ENCODE peak calls at places on chromosomes 1 and 21, in six cellular contexts. E is H1, U is HCT116, M is K562, V is HepG2, S is GM12878. R is an unnamed sample.

GRCh38 chr1:18505666-18506065 is 24.9 kb downstream of the KLHDC7A start:
- DNase-seq in E (no peak), U (no peak), M (no peak), V (no peak), S (no peak), R (no peak)

GRCh38 chr1:214902636-214903320 is 179.8 kb upstream of the KCNK2 start:
- DNase-seq in E (no peak), U (peak), M (no peak), V (no peak), S (no peak), R (no peak)

GRCh38 chr1:56968878-56969495 is 3.2 kb upstream of the C8B start:
- DNase-seq in E (no peak), U (no peak), M (no peak), V (no peak), S (no peak), R (no peak)

GRCh38 chr1:228368801-228369607 is 37.6 kb downstream of the TRIM11 start:
- DNase-seq in E (no peak), U (no peak), M (peak), V (no peak), S (no peak), R (no peak)

GRCh38 chr1:15424146-15424667 is 14.0 kb upstream of the CTRC start:
- DNase-seq in E (no peak), U (no peak), M (peak), V (no peak), S (no peak), R (no peak)

GRCh38 chr1:77687519-77687906 is 5.1 kb upstream of the ZZZ3 start:
- DNase-seq in E (peak), U (peak), M (no peak), V (peak), S (no peak), R (peak)

GRCh38 chr1:53366901-53367502 is 39.1 kb upstream of the LRP8 start:
- DNase-seq in E (no peak), U (no peak), M (no peak), V (no peak), S (no peak), R (no peak)

GRCh38 chr1:235923466-235924008 is 56.8 kb upstream of the LYST start:
- DNase-seq in E (no peak), U (no peak), M (no peak), V (no peak), S (no peak), R (no peak)

GRCh38 chr1:23798662-23799142 is 1.9 kb downstream of the GALE start:
- DNase-seq in E (no peak), U (no peak), M (peak), V (no peak), S (no peak), R (no peak)

GRCh38 chr1:168498159-168498609 is 45.6 kb downstream of the XCL2 start:
- DNase-seq in E (no peak), U (no peak), M (no peak), V (no peak), S (no peak), R (no peak)

GRCh38 chr1:40824591-40825429 is 37.4 kb downstream of the CITED4 start:
- DNase-seq in E (no peak), U (no peak), M (no peak), V (peak), S (no peak), R (peak)

GRCh38 chr1:119353851-119354250 is 14.7 kb upstream of the HAO2 start:
- DNase-seq in E (no peak), U (no peak), M (no peak), V (no peak), S (no peak), R (no peak)

GRCh38 chr1:183023601-183024351 is 556 bp downstream of the LAMC1 start:
- DNase-seq in E (no peak), U (peak), M (peak), V (peak), S (no peak), R (peak)

GRCh38 chr1:64956733-64957441 is 9.5 kb downstream of the JAK1 start:
- DNase-seq in E (no peak), U (no peak), M (peak), V (no peak), S (peak), R (no peak)

GRCh38 chr1:63112155-63112914 is 210.0 kb upstream of the FOXD3 start:
- DNase-seq in E (peak), U (no peak), M (no peak), V (no peak), S (no peak), R (peak)

GRCh38 chr1:59666106-59666505 is 148.6 kb upstream of the HOOK1 start:
- DNase-seq in E (no peak), U (no peak), M (no peak), V (no peak), S (no peak), R (no peak)

GRCh38 chr1:59667020-59667419 is 147.7 kb upstream of the HOOK1 start:
- DNase-seq in E (no peak), U (no peak), M (no peak), V (peak), S (no peak), R (no peak)

GRCh38 chr1:59669752-59670312 is 144.9 kb upstream of the HOOK1 start:
- DNase-seq in E (peak), U (no peak), M (no peak), V (peak), S (no peak), R (peak)

GRCh38 chr1:59664167-59664566 is 150.6 kb upstream of the HOOK1 start:
- DNase-seq in E (no peak), U (no peak), M (no peak), V (no peak), S (no peak), R (no peak)
- TF ChIP-seq ZNF274 in E (no peak), U (no peak), M (no peak), V (no peak), S (no peak), R (no peak)

DNA sequence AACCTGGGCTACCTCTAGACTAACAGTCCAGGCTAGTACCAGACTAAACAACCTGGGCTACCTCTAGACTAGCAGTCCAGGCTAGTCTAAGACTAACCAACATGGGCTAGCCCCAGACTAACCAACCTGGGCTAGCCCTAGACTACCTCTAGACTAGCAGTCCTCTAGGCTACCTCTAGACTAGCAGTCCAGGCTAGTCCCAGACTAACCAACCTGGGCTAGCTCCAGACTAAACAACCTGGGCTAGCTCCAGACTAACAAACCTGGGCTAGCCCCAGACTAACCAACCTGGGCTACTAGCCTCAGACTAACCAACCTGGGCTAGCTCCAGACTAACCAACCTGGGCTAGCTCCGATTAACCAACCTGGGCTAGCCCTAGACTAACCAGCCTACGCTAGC is 2.0 kb downstream of the TFF2 start:
- DNase-seq in E (no peak), U (no peak), M (no peak), V (no peak), S (no peak), R (no peak)
- TF ChIP-seq ZNF274 in E (no peak), U (no peak), M (no peak), V (no peak), S (no peak), R (no peak)

GRCh38 chr1:118300808-118301207 is 115.8 kb upstream of the SPAG17 start:
- DNase-seq in E (peak), U (no peak), M (no peak), V (no peak), S (no peak), R (no peak)

GRCh38 chr1:118302145-118302544 is 117.1 kb upstream of the SPAG17 start:
- DNase-seq in E (no peak), U (no peak), M (no peak), V (no peak), S (no peak), R (no peak)

GRCh38 chr1:118303534-118303933 is 118.5 kb upstream of the SPAG17 start:
- DNase-seq in E (no peak), U (no peak), M (no peak), V (no peak), S (no peak), R (no peak)

DNA sequence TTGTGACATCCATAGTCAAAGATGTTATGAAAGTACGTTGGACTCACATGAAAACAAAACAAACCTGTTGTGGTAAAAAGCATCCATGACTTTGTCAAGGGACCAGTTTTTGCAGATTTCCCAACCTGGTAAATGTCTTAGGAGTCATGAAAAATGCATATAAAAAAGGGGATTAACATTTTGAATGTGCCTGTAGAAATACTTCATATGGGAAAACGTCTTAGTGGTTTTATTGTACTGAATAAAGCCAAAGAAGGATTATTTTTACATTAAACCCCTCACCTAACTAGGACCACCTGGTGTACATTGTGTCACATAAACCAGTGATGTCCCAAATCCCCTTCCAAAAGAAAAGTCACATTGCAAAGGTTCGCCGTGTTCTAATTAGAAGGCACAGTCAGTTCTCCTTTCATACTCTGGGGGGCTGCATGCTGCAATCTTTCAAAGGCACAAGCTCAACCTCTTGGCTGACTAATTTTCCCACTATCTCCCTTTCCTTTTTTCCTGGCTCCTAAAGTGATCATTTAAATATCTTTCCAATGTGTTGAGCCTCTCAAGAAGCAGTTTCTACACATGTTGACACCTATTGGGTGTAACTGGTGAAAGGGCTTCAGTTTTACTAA is 119.8 kb upstream of the SPAG17 start:
- DNase-seq in E (no peak), U (no peak), M (no peak), V (no peak), S (no peak), R (no peak)
- TF ChIP-seq ZNF274 in E (no peak), U (no peak), M (no peak), V (no peak), S (no peak), R (no peak)

GRCh38 chr21:38663282-38663681 is 142.4 kb upstream of the ETS2 start:
- DNase-seq in E (no peak), U (no peak), M (no peak), V (no peak), S (no peak), R (no peak)

GRCh38 chr21:38659936-38660332 is 145.8 kb upstream of the ETS2 start:
- DNase-seq in E (no peak), U (no peak), M (no peak), V (no peak), S (no peak), R (no peak)

GRCh38 chr21:38661296-38662223 is 144.2 kb upstream of the ETS2 start:
- DNase-seq in E (no peak), U (no peak), M (no peak), V (no peak), S (no peak), R (no peak)

GRCh38 chr21:38662224-38662568 is 143.5 kb upstream of the ETS2 start:
- DNase-seq in E (no peak), U (no peak), M (no peak), V (no peak), S (no peak), R (no peak)

DNA sequence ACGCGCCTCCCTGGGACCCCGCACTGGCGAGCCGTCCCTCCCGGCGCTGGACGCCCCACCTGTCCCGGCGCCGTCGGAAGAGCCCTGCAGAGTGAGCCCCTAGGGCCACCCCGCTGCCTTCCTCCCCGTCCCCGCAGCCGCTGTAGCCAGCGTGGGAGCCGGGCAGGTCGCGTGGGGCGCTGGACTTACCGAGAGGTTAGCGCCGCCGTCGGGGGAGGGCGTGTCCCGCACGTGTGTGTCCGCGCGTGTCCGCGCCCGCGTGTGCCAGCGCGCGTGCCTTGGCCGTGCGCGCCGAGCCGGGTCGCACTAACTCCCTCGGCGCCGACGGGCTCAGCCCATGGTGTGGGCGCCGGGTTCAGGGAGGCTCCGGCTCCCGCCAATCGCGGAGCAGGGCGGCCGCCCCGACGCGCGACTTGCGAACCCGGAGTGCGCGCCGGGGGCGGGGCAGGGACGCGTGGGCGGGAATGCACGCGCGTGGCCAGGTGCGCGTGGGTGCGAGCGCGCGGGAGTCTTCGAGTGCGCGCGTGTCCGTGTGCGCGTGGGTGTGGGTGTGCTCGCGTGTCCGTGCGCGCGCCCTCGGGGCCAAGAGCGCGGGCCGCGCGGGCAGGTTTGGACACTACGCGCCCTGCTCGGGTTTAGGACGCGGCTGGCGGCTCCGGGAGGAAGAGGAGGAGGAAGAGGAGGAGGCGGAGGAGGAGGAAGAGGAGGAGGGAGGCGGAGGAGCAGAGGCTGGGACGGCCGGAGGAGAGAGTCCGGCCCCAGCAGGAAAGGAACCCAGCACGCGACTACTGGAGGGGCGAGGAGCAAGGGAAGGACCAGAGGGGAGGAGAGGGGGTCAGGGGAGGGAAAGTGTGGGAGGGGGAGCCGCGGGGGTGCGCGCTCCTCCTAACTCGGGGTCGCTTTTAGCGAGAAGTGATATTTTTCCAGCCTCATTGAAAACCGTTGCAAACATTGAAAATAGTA is 145.1 kb upstream of the ETS2 start:
- DNase-seq in E (no peak), U (no peak), M (no peak), V (no peak), S (no peak), R (no peak)
- TF ChIP-seq ZNF274 in E (no peak), U (no peak), M (no peak), V (no peak), S (no peak), R (no peak)

DNA sequence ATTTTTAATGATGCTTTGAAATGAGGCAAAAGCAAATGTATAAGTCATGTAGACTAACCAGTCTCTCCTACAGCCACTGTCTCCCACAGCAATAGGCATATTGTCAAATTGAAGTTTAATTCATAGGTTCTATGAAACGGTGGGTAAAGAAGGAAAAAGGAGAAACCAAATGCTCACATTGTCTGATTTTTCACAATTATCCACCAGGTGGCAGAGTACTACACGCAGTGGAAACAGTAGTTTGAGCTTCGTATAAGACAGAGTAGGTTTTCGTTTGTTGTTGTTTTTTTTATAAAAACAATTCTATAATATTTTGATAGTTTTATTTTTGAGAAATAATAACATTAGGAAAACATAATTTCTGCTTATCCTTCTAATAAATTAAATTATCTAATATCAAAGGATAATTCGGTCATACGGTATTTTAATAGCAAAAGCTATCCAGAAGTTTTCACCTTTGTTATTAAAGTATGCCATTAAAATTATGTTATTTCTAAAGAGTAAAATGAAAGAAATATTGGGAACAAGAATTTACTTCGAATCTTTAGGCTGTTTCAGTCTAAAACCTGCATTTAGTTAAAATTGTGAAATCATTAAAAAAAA is 39.1 kb downstream of the TYW3 start:
- DNase-seq in E (no peak), U (peak), M (peak), V (peak), S (peak), R (peak)
- TF ChIP-seq ZNF274 in E (no peak), U (no peak), M (no peak), V (no peak), S (no peak), R (no peak)

GRCh38 chr1:20792177-20792576 is 5.1 kb upstream of the HP1BP3 start:
- DNase-seq in E (no peak), U (no peak), M (no peak), V (no peak), S (no peak), R (no peak)
- TF ChIP-seq ZNF274 in E (no peak), U (no peak), M (no peak), V (no peak), S (no peak), R (no peak)

DNA sequence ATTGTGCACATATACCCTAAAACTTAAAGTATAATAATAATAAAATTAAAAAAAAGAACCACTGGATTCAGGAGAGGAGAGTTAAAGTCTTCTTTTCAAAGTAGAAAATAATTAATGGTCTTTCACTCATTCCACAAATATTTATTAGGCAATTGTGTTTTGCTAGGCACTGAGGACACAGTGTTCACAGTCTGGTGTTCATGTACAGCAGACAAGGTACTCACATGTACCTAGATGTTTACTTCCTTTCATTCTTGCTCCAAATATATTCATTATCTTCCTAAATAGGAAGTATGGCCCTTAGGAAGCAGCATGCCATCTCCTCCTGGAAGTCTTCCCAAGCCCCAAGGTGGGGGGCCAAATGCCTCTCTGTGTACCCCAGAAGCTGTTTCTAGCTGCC is 265.0 kb downstream of the NPHP4 start:
- DNase-seq in E (no peak), U (no peak), M (no peak), V (no peak), S (no peak), R (no peak)
- TF ChIP-seq ZNF274 in E (no peak), U (no peak), M (no peak), V (no peak), S (no peak), R (no peak)

GRCh38 chr1:66981679-66982078 is 56.9 kb downstream of the MIER1 start:
- DNase-seq in E (no peak), U (no peak), M (no peak), V (no peak), S (no peak), R (no peak)
- TF ChIP-seq ZNF274 in E (no peak), U (no peak), M (no peak), V (no peak), S (no peak), R (no peak)